ENCODE peak calls at places on chromosome 6, in eight cellular contexts. J is GOT3, B is NAMALWA, C is natural killer cell, P is activated T-helper 1 cell treated with Interleukin-2 at 50 U/mL for 16 hours, U is COR-L47, L is nucleus accumbens, W is ureter. S is an unnamed sample.

GRCh38 chr6:28134015-28134414 is 7.7 kb upstream of the ZKSCAN8 start:
- DNase-seq in J (no peak), B (peak), C (no peak), P (no peak), U (peak), L (no peak), W (no peak), S (no peak)

GRCh38 chr6:87200469-87201174 is 45.3 kb downstream of the ZNF292 start:
- DNase-seq in J (no peak), B (no peak), C (no peak), P (no peak), U (no peak), L (no peak), W (no peak), S (no peak)

GRCh38 chr6:148307400-148307799 is 35.2 kb upstream of the SASH1 start:
- DNase-seq in J (no peak), B (no peak), C (no peak), P (no peak), U (no peak), L (no peak), W (no peak), S (peak)

GRCh38 chr6:4790158-4790899 is 14.1 kb downstream of the CDYL start:
- DNase-seq in J (no peak), B (peak), C (no peak), P (no peak), U (no peak), L (no peak), W (no peak), S (no peak)

GRCh38 chr6:89985744-89986493 is 91.7 kb downstream of the GJA10 start:
- DNase-seq in J (no peak), B (no peak), C (no peak), P (no peak), U (no peak), L (no peak), W (no peak), S (no peak)

GRCh38 chr6:22320750-22321149 is 23.9 kb upstream of the PRL start:
- DNase-seq in J (peak), B (no peak), C (no peak), P (no peak), U (no peak), L (no peak), W (no peak), S (no peak)

GRCh38 chr6:69816017-69816416 is 19.2 kb upstream of the LMBRD1 start:
- DNase-seq in J (no peak), B (peak), C (no peak), P (no peak), U (no peak), L (no peak), W (no peak), S (no peak)

GRCh38 chr6:10613693-10614092 is 80.7 kb downstream of the C6orf52 start:
- DNase-seq in J (no peak), B (no peak), C (no peak), P (no peak), U (no peak), L (no peak), W (no peak), S (no peak)

GRCh38 chr6:63351995-63352586 is 32.3 kb upstream of the LGSN start:
- DNase-seq in J (no peak), B (peak), C (no peak), P (no peak), U (peak), L (no peak), W (no peak), S (no peak)

S was measured in prostate gland.